ENCODE peak calls at places on chromosome 1, in nine cellular contexts. S is NCI-H1092 treated with DMSO at 0.1 percent for 48 hours; X is stimulated activated CD8-positive, alpha-beta memory T cell treated with anti-CD3 and anti-CD28 coated beads, Interleukin-4, amount 100 ng/mL, for 4 hours; J is BE2C; U is GM03348; A is amniotic stem cell; V is NCI-H2081; K is H1; G is NCI-H2107. D is an unnamed sample.

GRCh38 chr1:200969726-200970521 is 53.6 kb downstream of the KIF21B start:
- DNase-seq in S (no peak), X (no peak), J (no peak), U (no peak), A (no peak), V (no peak), K (no peak), G (no peak), D (no peak)

GRCh38 chr1:159250817-159251216 is 46.1 kb downstream of the ACKR1 start:
- DNase-seq in S (no peak), X (no peak), J (no peak), U (no peak), A (no peak), V (no peak), K (peak; percentile 51), G (no peak), D (no peak)

GRCh38 chr1:115246526-115246925 is 91.5 kb downstream of the NGF start:
- DNase-seq in S (no peak), X (no peak), J (no peak), U (no peak), A (no peak), V (no peak), K (no peak), G (no peak), D (no peak)

GRCh38 chr1:201026746-201027145 is 3.2 kb upstream of the KIF21B start:
- DNase-seq in S (no peak), X (no peak), J (no peak), U (no peak), A (no peak), V (no peak), K (no peak), G (no peak), D (no peak)

GRCh38 chr1:169115891-169116585 is 9.5 kb downstream of the ATP1B1 start:
- DNase-seq in S (no peak), X (no peak), J (peak; percentile 33), U (no peak), A (no peak), V (no peak), K (no peak), G (no peak), D (no peak)

GRCh38 chr1:52927219-52928082 is at the start of gene SCP2:
- DNase-seq in S (peak; percentile 15), X (peak; percentile 69), J (peak; percentile 76), U (peak; percentile 97), A (peak; percentile 31), V (peak; percentile 76), K (peak; percentile 85), G (peak; percentile 85), D (peak; percentile 55)

GRCh38 chr1:77742011-77742555 is 17.6 kb downstream of the USP33 start:
- DNase-seq in S (no peak), X (no peak), J (peak; percentile 8), U (no peak), A (no peak), V (peak; percentile 3), K (no peak), G (no peak), D (no peak)

GRCh38 chr1:7560128-7560527 is 211.0 kb upstream of the VAMP3 start:
- DNase-seq in S (no peak), X (no peak), J (no peak), U (no peak), A (no peak), V (no peak), K (no peak), G (no peak), D (no peak)

GRCh38 chr1:221327954-221328353 is 413.9 kb downstream of the DUSP10 start:
- DNase-seq in S (peak; percentile 99), X (no peak), J (peak; percentile 83), U (no peak), A (no peak), V (peak; percentile 100), K (no peak), G (peak; percentile 57), D (peak; percentile 28)

GRCh38 chr1:203789966-203790365 is 5.5 kb upstream of the ZBED6 start:
- DNase-seq in S (no peak), X (no peak), J (no peak), U (no peak), A (no peak), V (no peak), K (no peak), G (no peak), D (no peak)

GRCh38 chr1:232620356-232620841 is 9.5 kb downstream of the SIPA1L2 start:
- DNase-seq in S (peak; percentile 89), X (no peak), J (peak; percentile 74), U (no peak), A (no peak), V (peak; percentile 96), K (no peak), G (peak; percentile 87), D (peak; percentile 25)

GRCh38 chr1:42949312-42950145 is 9.1 kb downstream of the SLC2A1 start:
- DNase-seq in S (no peak), X (no peak), J (peak; percentile 49), U (no peak), A (no peak), V (no peak), K (no peak), G (no peak), D (no peak)

GRCh38 chr1:151908228-151908691 is 1.1 kb downstream of the THEM4 start:
- DNase-seq in S (no peak), X (no peak), J (no peak), U (no peak), A (no peak), V (no peak), K (peak; percentile 48), G (no peak), D (peak; percentile 4)

D was measured in NCI-H510A.